ENCODE peak calls at places on chromosomes 4 and X, in seven cellular contexts. One of them, this sample, is unnamed.
A peak's percentile ranks its signal among the peaks of the same experiment; 100 is the strongest.

GRCh38 chr4:27005512-27006246 is 145.0 kb downstream of the STIM2 start:
- DNase-seq in A549: no peak
- DNase-seq in endothelial cell of umbilical vein: peak; percentile 90
- DNase-seq in HCT116: no peak
- DNase-seq in SK-N-SH: no peak
- DNase-seq in H1: no peak
- DNase-seq in K562: no peak
- DNase-seq in this sample: no peak

GRCh38 chr4:134278675-134279074 is 77.1 kb upstream of the PABPC4L start:
- DNase-seq in A549: no peak
- DNase-seq in endothelial cell of umbilical vein: no peak
- DNase-seq in HCT116: no peak
- DNase-seq in SK-N-SH: no peak
- DNase-seq in H1: no peak
- DNase-seq in K562: no peak
- DNase-seq in this sample: no peak

GRCh38 chrX:145405012-145405411 is 157.7 kb downstream of the SPANXN1 start:
- DNase-seq in A549: peak; percentile 24
- DNase-seq in endothelial cell of umbilical vein: peak; percentile 1
- DNase-seq in HCT116: peak; percentile 1
- DNase-seq in SK-N-SH: peak; percentile 29
- DNase-seq in H1: no peak
- DNase-seq in K562: peak; percentile 18
- DNase-seq in this sample: no peak

GRCh38 chr4:74292111-74292870 is 16.0 kb upstream of the EPGN start:
- DNase-seq in A549: no peak
- DNase-seq in endothelial cell of umbilical vein: no peak
- DNase-seq in HCT116: no peak
- DNase-seq in SK-N-SH: no peak
- DNase-seq in H1: no peak
- DNase-seq in K562: no peak
- DNase-seq in this sample: no peak

GRCh38 chr4:101604976-101605375 is 185.6 kb upstream of the BANK1 start:
- DNase-seq in A549: no peak
- DNase-seq in endothelial cell of umbilical vein: no peak
- DNase-seq in HCT116: no peak
- DNase-seq in SK-N-SH: peak; percentile 2
- DNase-seq in H1: no peak
- DNase-seq in K562: no peak
- DNase-seq in this sample: no peak

GRCh38 chr4:77579406-77580076 is 26.1 kb upstream of the CXCL13 start:
- DNase-seq in A549: peak; percentile 23
- DNase-seq in endothelial cell of umbilical vein: no peak
- DNase-seq in HCT116: peak; percentile 39
- DNase-seq in SK-N-SH: no peak
- DNase-seq in H1: no peak
- DNase-seq in K562: no peak
- DNase-seq in this sample: no peak

GRCh38 chrX:130163350-130163851 is 2.2 kb downstream of the AIFM1 start:
- DNase-seq in A549: no peak
- DNase-seq in endothelial cell of umbilical vein: no peak
- DNase-seq in HCT116: no peak
- DNase-seq in SK-N-SH: no peak
- DNase-seq in H1: no peak
- DNase-seq in K562: no peak
- DNase-seq in this sample: no peak

GRCh38 chr4:76691767-76692689 is 205.9 kb downstream of the SOWAHB start:
- DNase-seq in A549: no peak
- DNase-seq in endothelial cell of umbilical vein: no peak
- DNase-seq in HCT116: no peak
- DNase-seq in SK-N-SH: no peak
- DNase-seq in H1: no peak
- DNase-seq in K562: no peak
- DNase-seq in this sample: no peak

GRCh38 chr4:125311503-125311902 is 3.3 kb upstream of the FAT4 start:
- DNase-seq in A549: no peak
- DNase-seq in endothelial cell of umbilical vein: no peak
- DNase-seq in HCT116: no peak
- DNase-seq in SK-N-SH: no peak
- DNase-seq in H1: no peak
- DNase-seq in K562: no peak
- DNase-seq in this sample: no peak

GRCh38 chr4:91426725-91427124 is 877.0 kb upstream of the GRID2 start:
- DNase-seq in A549: no peak
- DNase-seq in endothelial cell of umbilical vein: no peak
- DNase-seq in HCT116: no peak
- DNase-seq in SK-N-SH: no peak
- DNase-seq in H1: no peak
- DNase-seq in K562: no peak
- DNase-seq in this sample: no peak

GRCh38 chrX:397575-397974 is 10.9 kb upstream of the PPP2R3B start:
- DNase-seq in A549: no peak
- DNase-seq in endothelial cell of umbilical vein: peak; percentile 73
- DNase-seq in HCT116: no peak
- DNase-seq in SK-N-SH: no peak
- DNase-seq in H1: peak; percentile 59
- DNase-seq in K562: no peak
- DNase-seq in this sample: no peak

GRCh38 chrX:51336584-51336983 is 4.0 kb downstream of the NUDT10 start:
- DNase-seq in A549: peak; percentile 47
- DNase-seq in endothelial cell of umbilical vein: peak; percentile 18
- DNase-seq in HCT116: peak; percentile 13
- DNase-seq in SK-N-SH: peak; percentile 63
- DNase-seq in H1: no peak
- DNase-seq in K562: peak; percentile 30
- DNase-seq in this sample: peak; percentile 10
- TF ChIP-seq MAX in A549: no peak
- TF ChIP-seq MAX in endothelial cell of umbilical vein: no peak
- TF ChIP-seq MAX in HCT116: no peak
- TF ChIP-seq MAX in SK-N-SH: no peak
- TF ChIP-seq MAX in H1: no peak
- TF ChIP-seq MAX in K562: no peak
- TF ChIP-seq MAX in this sample: no peak

DNA sequence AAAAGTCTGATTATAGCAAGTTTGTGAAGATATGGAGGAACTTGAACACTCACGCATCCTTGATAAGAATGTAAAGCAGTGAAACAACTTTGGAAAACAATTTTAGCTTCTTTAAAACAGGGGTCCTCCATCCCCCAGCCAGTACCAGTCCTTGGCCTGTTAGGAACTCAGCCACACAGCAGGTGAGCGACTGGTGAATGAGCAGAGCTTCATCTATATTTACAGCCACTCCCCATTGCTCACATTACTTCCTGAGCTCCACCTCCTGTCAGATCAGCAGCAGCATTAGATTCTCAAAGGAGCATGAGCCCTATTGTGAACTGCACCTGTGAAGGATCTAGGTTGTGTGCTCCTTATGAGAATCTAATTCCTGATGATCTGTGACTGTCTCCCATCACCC is 530.3 kb upstream of the PRKX start:
- DNase-seq in A549: no peak
- DNase-seq in endothelial cell of umbilical vein: no peak
- DNase-seq in HCT116: no peak
- DNase-seq in SK-N-SH: no peak
- DNase-seq in H1: no peak
- DNase-seq in K562: no peak
- DNase-seq in this sample: no peak
- TF ChIP-seq MAX in A549: no peak
- TF ChIP-seq MAX in endothelial cell of umbilical vein: no peak
- TF ChIP-seq MAX in HCT116: no peak
- TF ChIP-seq MAX in SK-N-SH: no peak
- TF ChIP-seq MAX in H1: no peak
- TF ChIP-seq MAX in K562: no peak
- TF ChIP-seq MAX in this sample: no peak

DNA sequence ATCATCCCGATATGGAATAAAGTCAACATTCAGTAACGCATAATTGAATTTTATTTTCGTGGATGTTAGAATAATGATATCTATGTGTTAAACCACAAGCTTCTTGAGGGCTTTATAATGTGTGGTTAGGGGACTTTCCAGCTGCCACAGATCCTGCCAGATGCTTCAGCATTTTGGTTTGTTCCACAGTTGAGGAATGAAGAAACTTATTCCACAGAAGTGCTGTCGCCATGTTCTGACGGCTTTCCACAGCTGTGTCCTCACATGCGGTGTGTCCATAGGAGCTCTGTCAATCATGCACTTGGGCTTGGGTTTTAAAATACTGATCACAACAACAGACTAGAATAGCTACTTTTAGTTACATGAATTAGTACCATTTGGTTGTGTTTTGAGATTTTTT is 411.9 kb downstream of the TRIML1 start:
- DNase-seq in A549: no peak
- DNase-seq in endothelial cell of umbilical vein: no peak
- DNase-seq in HCT116: no peak
- DNase-seq in SK-N-SH: no peak
- DNase-seq in H1: no peak
- DNase-seq in K562: no peak
- DNase-seq in this sample: no peak
- TF ChIP-seq MAX in A549: no peak
- TF ChIP-seq MAX in endothelial cell of umbilical vein: no peak
- TF ChIP-seq MAX in HCT116: no peak
- TF ChIP-seq MAX in SK-N-SH: no peak
- TF ChIP-seq MAX in H1: no peak
- TF ChIP-seq MAX in K562: no peak
- TF ChIP-seq MAX in this sample: no peak

DNA sequence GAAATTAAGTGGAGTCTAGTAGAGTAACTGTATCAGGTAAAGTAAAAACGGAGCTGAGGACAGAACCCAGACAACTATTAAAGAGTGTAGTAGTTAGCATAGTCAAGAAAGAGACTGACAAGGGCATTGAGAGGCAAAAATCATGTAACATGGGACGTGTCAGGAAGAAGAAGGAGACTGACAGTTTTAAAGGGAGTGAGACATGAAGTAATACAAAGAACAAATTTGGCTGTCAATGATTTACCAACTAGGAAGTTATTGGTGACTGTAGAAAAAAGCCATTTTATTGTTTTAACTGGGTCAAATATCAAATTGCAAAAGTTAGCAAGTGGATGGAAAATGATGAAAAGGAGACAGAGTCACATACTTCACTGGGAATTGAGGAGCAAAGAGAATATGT is 422.3 kb downstream of the MAPK10 start:
- DNase-seq in A549: no peak
- DNase-seq in endothelial cell of umbilical vein: no peak
- DNase-seq in HCT116: no peak
- DNase-seq in SK-N-SH: no peak
- DNase-seq in H1: no peak
- DNase-seq in K562: no peak
- DNase-seq in this sample: no peak
- TF ChIP-seq MAX in A549: no peak
- TF ChIP-seq MAX in endothelial cell of umbilical vein: no peak
- TF ChIP-seq MAX in HCT116: no peak
- TF ChIP-seq MAX in SK-N-SH: no peak
- TF ChIP-seq MAX in H1: no peak
- TF ChIP-seq MAX in K562: no peak
- TF ChIP-seq MAX in this sample: no peak

DNA sequence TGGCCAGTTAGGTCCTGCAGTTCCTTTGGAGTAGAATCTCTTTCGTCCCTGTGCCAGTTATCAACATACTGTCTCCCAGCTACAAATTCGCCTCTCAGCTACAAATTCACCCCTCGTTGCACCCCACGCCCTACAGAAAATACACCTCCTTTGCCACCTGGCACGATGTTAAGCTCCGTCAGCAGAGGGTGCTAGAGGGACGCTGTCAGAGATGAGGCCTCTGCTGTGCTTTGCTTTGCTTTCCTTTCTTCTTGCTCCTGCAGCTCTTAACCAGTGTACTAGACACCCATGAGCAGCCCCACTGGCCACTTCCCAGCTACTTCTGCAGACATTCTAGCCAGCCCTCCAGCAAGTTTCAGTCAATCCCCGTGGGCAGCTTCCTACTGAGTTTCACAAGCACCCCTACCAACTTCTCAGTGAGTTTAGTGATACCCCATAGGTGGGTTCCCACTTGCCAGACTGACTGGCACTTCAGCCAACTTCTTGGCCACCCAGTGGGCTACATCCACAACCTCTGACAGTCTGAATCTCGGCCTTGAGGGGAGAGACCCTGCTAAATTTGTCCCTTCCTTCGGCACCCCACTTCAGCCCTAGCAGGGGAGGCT is 21.8 kb downstream of the HAUS3 start:
- DNase-seq in A549: peak; percentile 56
- DNase-seq in endothelial cell of umbilical vein: peak; percentile 66
- DNase-seq in HCT116: peak; percentile 28
- DNase-seq in SK-N-SH: peak; percentile 63
- DNase-seq in H1: peak; percentile 91
- DNase-seq in K562: peak; percentile 67
- DNase-seq in this sample: peak; percentile 86
- TF ChIP-seq MAX in A549: no peak
- TF ChIP-seq MAX in endothelial cell of umbilical vein: no peak
- TF ChIP-seq MAX in HCT116: no peak
- TF ChIP-seq MAX in SK-N-SH: no peak
- TF ChIP-seq MAX in H1: no peak
- TF ChIP-seq MAX in K562: no peak
- TF ChIP-seq MAX in this sample: no peak

DNA sequence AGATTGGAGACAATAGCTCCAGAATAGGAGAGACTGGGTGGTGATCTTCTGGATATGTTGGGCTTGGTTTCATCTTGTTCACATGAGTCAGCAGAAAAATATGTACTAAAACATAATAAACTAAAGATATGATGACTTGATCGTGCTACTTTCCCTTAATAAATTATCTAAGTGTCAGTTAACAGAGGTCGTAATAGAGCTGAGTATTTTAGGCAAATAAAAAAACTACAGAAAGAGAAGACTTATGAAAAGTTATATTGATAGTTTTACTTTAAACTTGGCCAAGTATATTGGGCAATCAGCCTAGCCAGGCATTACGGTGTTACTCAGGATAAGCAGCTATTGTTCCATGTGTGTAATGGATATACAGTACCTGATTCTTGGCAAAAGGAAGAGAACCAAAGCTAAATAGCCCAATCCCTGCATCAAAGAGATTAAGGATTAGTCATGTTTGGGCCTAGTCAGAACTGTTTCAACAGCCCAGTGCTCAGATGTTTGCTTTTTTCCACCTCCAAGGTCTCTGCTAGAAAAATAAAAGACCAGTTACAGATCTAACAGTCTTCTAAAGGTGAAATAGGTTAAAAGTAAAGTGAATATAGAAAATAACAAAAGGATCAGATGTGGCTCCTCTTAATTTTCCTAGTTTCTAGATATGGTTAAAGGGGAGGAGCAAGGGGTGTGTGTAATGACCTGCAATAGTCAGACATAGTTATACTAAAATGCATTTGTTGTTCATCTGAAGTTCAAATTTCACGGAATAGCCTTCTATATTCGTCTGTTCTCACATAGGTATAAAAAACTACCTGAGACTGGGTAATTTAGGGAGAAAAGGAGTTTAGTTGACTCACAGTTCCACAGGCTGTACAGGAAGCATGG is 262.6 kb downstream of the ADGRL3 start:
- DNase-seq in A549: peak; percentile 61
- DNase-seq in endothelial cell of umbilical vein: peak; percentile 53
- DNase-seq in HCT116: no peak
- DNase-seq in SK-N-SH: no peak
- DNase-seq in H1: no peak
- DNase-seq in K562: no peak
- DNase-seq in this sample: no peak
- TF ChIP-seq MAX in A549: no peak
- TF ChIP-seq MAX in endothelial cell of umbilical vein: no peak
- TF ChIP-seq MAX in HCT116: no peak
- TF ChIP-seq MAX in SK-N-SH: no peak
- TF ChIP-seq MAX in H1: no peak
- TF ChIP-seq MAX in K562: no peak
- TF ChIP-seq MAX in this sample: no peak

GRCh38 chr4:48748949-48749596 is 31.0 kb downstream of the FRYL start:
- DNase-seq in A549: no peak
- DNase-seq in endothelial cell of umbilical vein: no peak
- DNase-seq in HCT116: no peak
- DNase-seq in SK-N-SH: no peak
- DNase-seq in H1: no peak
- DNase-seq in K562: no peak
- DNase-seq in this sample: no peak
- TF ChIP-seq MAX in A549: no peak
- TF ChIP-seq MAX in endothelial cell of umbilical vein: no peak
- TF ChIP-seq MAX in HCT116: no peak
- TF ChIP-seq MAX in SK-N-SH: no peak
- TF ChIP-seq MAX in H1: no peak
- TF ChIP-seq MAX in K562: no peak
- TF ChIP-seq MAX in this sample: no peak

This sample was measured in WTC11.